ENCODE peak calls at places on chromosomes 11 and 22, in five cellular contexts. One of them, this sample, is unnamed.

GRCh38 chr11:126861796-126862195 is 138.8 kb downstream of the KIRREL3 start:
- DNase-seq in activated T-cell treated with anti-CD3 and anti-CD28 coated beads for 1 hour: no peak
- DNase-seq in activated naive CD4-positive, alpha-beta T cell treated with anti-CD3 and anti-CD28 coated beads, Interleukin-2, amount 50 U/mL, for 72 hours: no peak
- DNase-seq in astrocyte of the spinal cord: no peak
- DNase-seq in EL: no peak
- DNase-seq in this sample: no peak

GRCh38 chr11:31641477-31642062 is 132.0 kb downstream of the ELP4 start:
- DNase-seq in activated T-cell treated with anti-CD3 and anti-CD28 coated beads for 1 hour: no peak
- DNase-seq in activated naive CD4-positive, alpha-beta T cell treated with anti-CD3 and anti-CD28 coated beads, Interleukin-2, amount 50 U/mL, for 72 hours: no peak
- DNase-seq in astrocyte of the spinal cord: peak
- DNase-seq in EL: peak
- DNase-seq in this sample: peak

GRCh38 chr11:77173494-77173893 is 45.4 kb downstream of the MYO7A start:
- DNase-seq in activated T-cell treated with anti-CD3 and anti-CD28 coated beads for 1 hour: no peak
- DNase-seq in activated naive CD4-positive, alpha-beta T cell treated with anti-CD3 and anti-CD28 coated beads, Interleukin-2, amount 50 U/mL, for 72 hours: no peak
- DNase-seq in astrocyte of the spinal cord: no peak
- DNase-seq in EL: no peak
- DNase-seq in this sample: no peak

GRCh38 chr22:49093192-49093880 is 734.3 kb downstream of the BRD1 start:
- DNase-seq in activated T-cell treated with anti-CD3 and anti-CD28 coated beads for 1 hour: no peak
- DNase-seq in activated naive CD4-positive, alpha-beta T cell treated with anti-CD3 and anti-CD28 coated beads, Interleukin-2, amount 50 U/mL, for 72 hours: no peak
- DNase-seq in astrocyte of the spinal cord: no peak
- DNase-seq in EL: no peak
- DNase-seq in this sample: no peak

GRCh38 chr11:46367244-46367915 is 14.1 kb upstream of the MDK start:
- DNase-seq in activated T-cell treated with anti-CD3 and anti-CD28 coated beads for 1 hour: peak
- DNase-seq in activated naive CD4-positive, alpha-beta T cell treated with anti-CD3 and anti-CD28 coated beads, Interleukin-2, amount 50 U/mL, for 72 hours: no peak
- DNase-seq in astrocyte of the spinal cord: peak
- DNase-seq in EL: peak
- DNase-seq in this sample: peak

GRCh38 chr11:78025378-78025777 is 2.3 kb upstream of the KCTD14 start:
- DNase-seq in activated T-cell treated with anti-CD3 and anti-CD28 coated beads for 1 hour: no peak
- DNase-seq in activated naive CD4-positive, alpha-beta T cell treated with anti-CD3 and anti-CD28 coated beads, Interleukin-2, amount 50 U/mL, for 72 hours: no peak
- DNase-seq in astrocyte of the spinal cord: no peak
- DNase-seq in EL: no peak
- DNase-seq in this sample: no peak

GRCh38 chr22:33105501-33105911 is 47.3 kb upstream of the SYN3 start:
- DNase-seq in activated T-cell treated with anti-CD3 and anti-CD28 coated beads for 1 hour: no peak
- DNase-seq in activated naive CD4-positive, alpha-beta T cell treated with anti-CD3 and anti-CD28 coated beads, Interleukin-2, amount 50 U/mL, for 72 hours: no peak
- DNase-seq in astrocyte of the spinal cord: no peak
- DNase-seq in EL: no peak
- DNase-seq in this sample: no peak

GRCh38 chr22:21632237-21632895 is at the start of gene CCDC116:
- DNase-seq in activated T-cell treated with anti-CD3 and anti-CD28 coated beads for 1 hour: peak
- DNase-seq in activated naive CD4-positive, alpha-beta T cell treated with anti-CD3 and anti-CD28 coated beads, Interleukin-2, amount 50 U/mL, for 72 hours: no peak
- DNase-seq in astrocyte of the spinal cord: no peak
- DNase-seq in EL: no peak
- DNase-seq in this sample: peak

GRCh38 chr11:18624161-18624560 is 10.0 kb downstream of the SPTY2D1 start:
- DNase-seq in activated T-cell treated with anti-CD3 and anti-CD28 coated beads for 1 hour: no peak
- DNase-seq in activated naive CD4-positive, alpha-beta T cell treated with anti-CD3 and anti-CD28 coated beads, Interleukin-2, amount 50 U/mL, for 72 hours: no peak
- DNase-seq in astrocyte of the spinal cord: no peak
- DNase-seq in EL: no peak
- DNase-seq in this sample: no peak

GRCh38 chr11:48384670-48385069 is 18.4 kb upstream of the OR4C5 start:
- DNase-seq in activated T-cell treated with anti-CD3 and anti-CD28 coated beads for 1 hour: no peak
- DNase-seq in activated naive CD4-positive, alpha-beta T cell treated with anti-CD3 and anti-CD28 coated beads, Interleukin-2, amount 50 U/mL, for 72 hours: no peak
- DNase-seq in astrocyte of the spinal cord: no peak
- DNase-seq in EL: no peak
- DNase-seq in this sample: no peak

GRCh38 chr11:69643646-69644045 is 2.7 kb downstream of the CCND1 start:
- DNase-seq in activated T-cell treated with anti-CD3 and anti-CD28 coated beads for 1 hour: no peak
- DNase-seq in activated naive CD4-positive, alpha-beta T cell treated with anti-CD3 and anti-CD28 coated beads, Interleukin-2, amount 50 U/mL, for 72 hours: no peak
- DNase-seq in astrocyte of the spinal cord: no peak
- DNase-seq in EL: no peak
- DNase-seq in this sample: no peak

GRCh38 chr11:79236541-79236971 is 204.3 kb downstream of the TENM4 start:
- DNase-seq in activated T-cell treated with anti-CD3 and anti-CD28 coated beads for 1 hour: no peak
- DNase-seq in activated naive CD4-positive, alpha-beta T cell treated with anti-CD3 and anti-CD28 coated beads, Interleukin-2, amount 50 U/mL, for 72 hours: no peak
- DNase-seq in astrocyte of the spinal cord: peak
- DNase-seq in EL: peak
- DNase-seq in this sample: no peak

GRCh38 chr11:131284041-131284440 is 86.4 kb upstream of the NTM start:
- DNase-seq in activated T-cell treated with anti-CD3 and anti-CD28 coated beads for 1 hour: no peak
- DNase-seq in activated naive CD4-positive, alpha-beta T cell treated with anti-CD3 and anti-CD28 coated beads, Interleukin-2, amount 50 U/mL, for 72 hours: no peak
- DNase-seq in astrocyte of the spinal cord: no peak
- DNase-seq in EL: no peak
- DNase-seq in this sample: no peak

GRCh38 chr22:49046546-49047305 is 780.9 kb downstream of the BRD1 start:
- DNase-seq in activated T-cell treated with anti-CD3 and anti-CD28 coated beads for 1 hour: no peak
- DNase-seq in activated naive CD4-positive, alpha-beta T cell treated with anti-CD3 and anti-CD28 coated beads, Interleukin-2, amount 50 U/mL, for 72 hours: no peak
- DNase-seq in astrocyte of the spinal cord: no peak
- DNase-seq in EL: no peak
- DNase-seq in this sample: no peak

GRCh38 chr11:84673753-84674152 is 953.4 kb downstream of the DLG2 start:
- DNase-seq in activated T-cell treated with anti-CD3 and anti-CD28 coated beads for 1 hour: no peak
- DNase-seq in activated naive CD4-positive, alpha-beta T cell treated with anti-CD3 and anti-CD28 coated beads, Interleukin-2, amount 50 U/mL, for 72 hours: no peak
- DNase-seq in astrocyte of the spinal cord: peak
- DNase-seq in EL: peak
- DNase-seq in this sample: no peak

GRCh38 chr11:108224908-108225786 is 2.3 kb downstream of the ATM start:
- DNase-seq in activated T-cell treated with anti-CD3 and anti-CD28 coated beads for 1 hour: no peak
- DNase-seq in activated naive CD4-positive, alpha-beta T cell treated with anti-CD3 and anti-CD28 coated beads, Interleukin-2, amount 50 U/mL, for 72 hours: no peak
- DNase-seq in astrocyte of the spinal cord: no peak
- DNase-seq in EL: no peak
- DNase-seq in this sample: no peak

GRCh38 chr11:71112454-71112853 is 139.9 kb downstream of the SHANK2 start:
- DNase-seq in activated T-cell treated with anti-CD3 and anti-CD28 coated beads for 1 hour: no peak
- DNase-seq in activated naive CD4-positive, alpha-beta T cell treated with anti-CD3 and anti-CD28 coated beads, Interleukin-2, amount 50 U/mL, for 72 hours: no peak
- DNase-seq in astrocyte of the spinal cord: no peak
- DNase-seq in EL: no peak
- DNase-seq in this sample: no peak

GRCh38 chr11:68993546-68993945 is 12.8 kb upstream of the MRGPRD start:
- DNase-seq in activated T-cell treated with anti-CD3 and anti-CD28 coated beads for 1 hour: no peak
- DNase-seq in activated naive CD4-positive, alpha-beta T cell treated with anti-CD3 and anti-CD28 coated beads, Interleukin-2, amount 50 U/mL, for 72 hours: no peak
- DNase-seq in astrocyte of the spinal cord: no peak
- DNase-seq in EL: no peak
- DNase-seq in this sample: no peak

GRCh38 chr22:23722168-23722567 is 28.7 kb downstream of the ZNF70 start:
- DNase-seq in activated T-cell treated with anti-CD3 and anti-CD28 coated beads for 1 hour: no peak
- DNase-seq in activated naive CD4-positive, alpha-beta T cell treated with anti-CD3 and anti-CD28 coated beads, Interleukin-2, amount 50 U/mL, for 72 hours: no peak
- DNase-seq in astrocyte of the spinal cord: no peak
- DNase-seq in EL: no peak
- DNase-seq in this sample: no peak

GRCh38 chr11:3835752-3836151 is 5.0 kb downstream of the RHOG start:
- DNase-seq in activated T-cell treated with anti-CD3 and anti-CD28 coated beads for 1 hour: no peak
- DNase-seq in activated naive CD4-positive, alpha-beta T cell treated with anti-CD3 and anti-CD28 coated beads, Interleukin-2, amount 50 U/mL, for 72 hours: no peak
- DNase-seq in astrocyte of the spinal cord: no peak
- DNase-seq in EL: no peak
- DNase-seq in this sample: no peak

GRCh38 chr11:109971184-109971523 is 122.0 kb upstream of the ZC3H12C start:
- DNase-seq in activated T-cell treated with anti-CD3 and anti-CD28 coated beads for 1 hour: no peak
- DNase-seq in activated naive CD4-positive, alpha-beta T cell treated with anti-CD3 and anti-CD28 coated beads, Interleukin-2, amount 50 U/mL, for 72 hours: no peak
- DNase-seq in astrocyte of the spinal cord: peak
- DNase-seq in EL: peak
- DNase-seq in this sample: no peak